ENCODE peak calls at places on chromosomes 3 and 15, in four cellular contexts. H is ovary, Y is IMR-90, C is A549. M is an unnamed sample.
A peak's percentile ranks its signal among the peaks of the same experiment; 100 is the strongest.

GRCh38 chr3:94082412-94082937 is 19.6 kb downstream of the NSUN3 start:
- DNase-seq in C (no peak), H (no peak), Y (no peak), M (no peak)

GRCh38 chr3:183975981-183976662 is 41.6 kb downstream of the ABCC5 start:
- DNase-seq in C (no peak), Y (peak; percentile 35), H (no peak), M (no peak)

GRCh38 chr3:123286308-123287023 is 84.7 kb downstream of the SEC22A start:
- DNase-seq in C (peak; percentile 81), Y (peak; percentile 68), H (no peak), M (no peak)

GRCh38 chr15:85543741-85544155 is 163.3 kb downstream of the AKAP13 start:
- DNase-seq in H (peak; percentile 66), Y (no peak), C (no peak), M (peak; percentile 74)

GRCh38 chr3:135271562-135272290 is 476.7 kb downstream of the EPHB1 start:
- DNase-seq in H (no peak), C (no peak), Y (no peak), M (no peak)

GRCh38 chr3:13513051-13513912 is 33.2 kb downstream of the HDAC11 start:
- DNase-seq in H (no peak), Y (peak; percentile 17), C (no peak), M (no peak)

GRCh38 chr3:52986049-52986448 is 59.8 kb downstream of the SFMBT1 start:
- DNase-seq in H (no peak), C (no peak), Y (peak; percentile 77), M (no peak)

GRCh38 chr15:27241942-27242341 is 271.0 kb downstream of the GABRG3 start:
- DNase-seq in C (no peak), H (no peak), Y (no peak), M (no peak)

GRCh38 chr3:121718205-121718846 is 31.2 kb downstream of the GOLGB1 start:
- DNase-seq in H (no peak), C (no peak), Y (no peak), M (no peak)

GRCh38 chr3:188683032-188683491 is 488.7 kb upstream of the TPRG1 start:
- DNase-seq in H (no peak), C (no peak), Y (peak; percentile 99), M (no peak)

GRCh38 chr3:116048991-116049390 is 396.3 kb downstream of the LSAMP start:
- DNase-seq in H (no peak), Y (no peak), C (no peak), M (no peak)

GRCh38 chr3:13427662-13428603 is 7.8 kb upstream of the NUP210 start:
- DNase-seq in H (no peak), Y (no peak), C (no peak), M (no peak)

GRCh38 chr3:29181149-29181780 is 99.6 kb upstream of the RBMS3 start:
- DNase-seq in H (no peak), Y (no peak), C (no peak), M (no peak)

GRCh38 chr3:43618142-43618541 is 3.7 kb downstream of the ANO10 start:
- DNase-seq in H (no peak), Y (no peak), C (no peak), M (no peak)

GRCh38 chr3:61252836-61253235 is 1.6 kb upstream of the FHIT start:
- DNase-seq in C (no peak), H (no peak), Y (no peak), M (no peak)

GRCh38 chr3:152400912-152401311 is 132.2 kb downstream of the MBNL1 start:
- DNase-seq in C (no peak), H (no peak), Y (peak; percentile 94), M (no peak)

GRCh38 chr15:32704343-32705076 is 13.3 kb upstream of the GREM1 start:
- DNase-seq in Y (peak; percentile 58), C (no peak), H (no peak), M (no peak)

GRCh38 chr15:99845009-99845408 is 111.8 kb upstream of the LYSMD4 start:
- DNase-seq in C (no peak), H (no peak), Y (peak; percentile 1), M (no peak)

GRCh38 chr3:13598926-13599886 is 50.3 kb downstream of the FBLN2 start:
- DNase-seq in C (no peak), H (no peak), Y (peak; percentile 48), M (no peak)

DNA sequence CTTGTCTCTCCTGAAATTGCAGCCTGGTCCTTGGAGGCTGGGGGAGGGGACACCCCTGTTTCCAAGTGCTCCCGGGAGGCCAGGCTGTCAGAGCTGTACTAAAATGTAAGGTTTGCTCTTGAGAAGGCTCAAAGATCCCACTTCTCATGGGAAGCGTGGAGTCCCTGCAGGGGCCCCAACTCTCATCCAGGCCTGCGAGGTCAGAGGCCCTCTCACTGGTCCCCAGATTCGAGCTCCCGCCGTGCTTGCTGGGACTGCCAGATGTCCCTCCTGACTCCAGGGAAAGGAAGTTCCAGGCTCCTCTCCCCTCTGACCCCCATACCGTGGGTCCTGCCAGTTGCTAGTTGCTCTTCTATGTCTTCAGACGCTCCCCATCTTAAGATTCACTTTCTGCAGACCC is 14.5 kb upstream of the ANPEP start:
- DNase-seq in Y (no peak), C (no peak), H (no peak), M (no peak)
- H3K4me3 ChIP-seq in Y (no peak overlapping the region), C (no peak overlapping the region), H (no peak overlapping the region), M (no peak overlapping the region)

GRCh38 chr3:176328198-176328597 is 869.1 kb downstream of the TBL1XR1 start:
- DNase-seq in C (no peak), Y (no peak), H (no peak), M (no peak)
- TF ChIP-seq CTCF in C (no peak), Y (no peak), H (no peak), M (no peak)

GRCh38 chr15:74631408-74631807 is 15.8 kb downstream of the CLK3 start:
- DNase-seq in H (no peak), Y (no peak), C (no peak), M (no peak)

GRCh38 chr15:74628949-74629348 is 13.3 kb downstream of the CLK3 start:
- DNase-seq in H (no peak), Y (no peak), C (no peak), M (no peak)

GRCh38 chr15:74631935-74632560 is 16.4 kb downstream of the CLK3 start:
- DNase-seq in Y (peak; percentile 45), H (peak; percentile 67), C (peak; percentile 78), M (peak; percentile 59)

GRCh38 chr15:74631087-74631385 is 15.4 kb downstream of the CLK3 start:
- DNase-seq in H (no peak), Y (no peak), C (no peak), M (no peak)

GRCh38 chr15:74630284-74631086 is 14.8 kb downstream of the CLK3 start:
- DNase-seq in C (no peak), Y (no peak), H (no peak), M (no peak)
- TF ChIP-seq POLR2A in C (no peak), Y (no peak), H (no peak), M (no peak)

GRCh38 chr3:195812366-195812765 is 637 bp upstream of the MUC4 start:
- DNase-seq in H (no peak), C (no peak), Y (no peak), M (no peak)

GRCh38 chr3:195810455-195810845 is 1.3 kb downstream of the MUC4 start:
- DNase-seq in Y (no peak), H (no peak), C (no peak), M (no peak)

GRCh38 chr3:195813916-195814486 is 2.3 kb upstream of the MUC4 start:
- DNase-seq in H (no peak), Y (no peak), C (no peak), M (no peak)

GRCh38 chr3:195809796-195810454 is 1.8 kb downstream of the MUC4 start:
- DNase-seq in H (no peak), Y (no peak), C (no peak), M (no peak)

DNA sequence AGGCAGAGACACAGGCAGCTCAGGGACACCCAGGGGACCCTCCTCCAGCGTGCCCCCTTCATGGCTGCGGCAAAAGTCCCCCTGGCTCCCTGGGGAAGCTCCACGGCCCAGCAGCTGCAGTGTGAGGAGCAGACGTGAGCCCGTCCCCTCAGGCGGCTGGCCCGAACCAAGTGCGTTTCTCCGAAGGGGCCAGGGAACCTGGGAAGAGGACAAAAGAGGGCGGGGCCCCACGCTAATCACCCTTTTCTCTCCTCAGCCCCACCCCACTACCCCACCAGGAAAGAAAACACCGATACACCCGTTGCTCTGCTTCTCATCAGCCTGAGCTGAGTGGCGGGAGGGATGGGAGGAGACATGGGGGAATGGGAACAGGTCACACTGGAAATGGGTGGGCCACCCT is at the start of gene MUC4:
- DNase-seq in C (no peak), Y (no peak), H (no peak), M (no peak)
- H3K4me3 ChIP-seq in C (no peak within 1 kb of the TSS), Y (no peak within 1 kb of the TSS), H (no peak within 1 kb of the TSS), M (no peak within 1 kb of the TSS)

GRCh38 chr15:62805502-62805901 is 237.0 kb upstream of the TPM1 start:
- DNase-seq in C (no peak), H (no peak), Y (no peak), M (no peak)

GRCh38 chr15:62809968-62810260 is 232.6 kb upstream of the TPM1 start:
- DNase-seq in Y (peak; percentile 25), C (no peak), H (no peak), M (no peak)

GRCh38 chr15:62812515-62812835 is 230.1 kb upstream of the TPM1 start:
- DNase-seq in Y (no peak), C (no peak), H (no peak), M (no peak)

GRCh38 chr15:62807539-62808130 is 234.9 kb upstream of the TPM1 start:
- DNase-seq in H (no peak), C (no peak), Y (no peak), M (no peak)

GRCh38 chr15:62809106-62809967 is 233.2 kb upstream of the TPM1 start:
- DNase-seq in H (no peak), Y (peak; percentile 88), C (no peak), M (no peak)
- TF ChIP-seq CTCF in H (no peak), Y (no peak), C (no peak), M (no peak)

DNA sequence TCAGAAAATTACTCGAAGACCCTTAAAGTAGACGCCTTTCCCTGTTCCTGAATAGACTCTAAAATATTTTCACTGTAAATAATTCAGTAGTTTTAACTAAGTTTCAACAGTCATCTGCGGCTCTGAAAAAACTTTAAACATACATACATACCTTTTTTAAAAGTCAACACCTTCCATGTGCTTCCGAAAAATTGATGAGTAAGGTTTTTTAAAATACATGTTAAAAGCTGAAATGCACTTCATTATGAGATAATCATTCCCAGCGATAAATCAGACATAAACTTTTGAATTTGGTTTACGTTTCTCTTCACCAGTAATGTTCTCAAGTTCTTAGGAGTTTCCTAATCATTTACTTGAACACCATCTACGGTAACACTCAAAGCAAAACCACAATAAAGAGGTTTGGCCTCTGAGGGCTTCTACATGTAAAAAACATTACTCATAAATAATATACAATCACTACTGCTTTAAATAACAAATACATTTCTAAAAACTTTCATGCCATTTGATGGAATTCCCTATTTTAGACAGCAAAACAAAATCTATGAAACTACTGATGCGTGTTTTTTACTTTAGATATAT is 403.5 kb downstream of the SHQ1 start:
- DNase-seq in H (no peak), Y (peak; percentile 12), C (no peak), M (no peak)
- TF ChIP-seq POLR2A in H (no peak), Y (no peak), C (no peak), M (no peak)

M was measured in heart left ventricle.